ENCODE peak calls at places on chromosomes 3 and 15, in five cellular contexts. One of them, this sample, is unnamed.

GRCh38 chr15:70474682-70475438 is 288.5 kb downstream of the UACA start:
- DNase-seq in astrocyte: peak; percentile 100
- DNase-seq in SK-N-SH: no peak
- DNase-seq in transverse colon: no peak
- DNase-seq in body of pancreas: no peak
- DNase-seq in this sample: peak; percentile 96

GRCh38 chr15:90860942-90861675 is 7.3 kb upstream of the FURIN start:
- DNase-seq in astrocyte: peak; percentile 74
- DNase-seq in SK-N-SH: no peak
- DNase-seq in transverse colon: no peak
- DNase-seq in body of pancreas: no peak
- DNase-seq in this sample: peak; percentile 99

GRCh38 chr3:13479332-13479581 is 849 bp upstream of the HDAC11 start:
- DNase-seq in astrocyte: peak; percentile 10
- DNase-seq in SK-N-SH: peak; percentile 59
- DNase-seq in transverse colon: no peak
- DNase-seq in body of pancreas: peak; percentile 55
- DNase-seq in this sample: no peak

GRCh38 chr3:95148107-95148506 is 1085.2 kb downstream of the NSUN3 start:
- DNase-seq in astrocyte: no peak
- DNase-seq in SK-N-SH: no peak
- DNase-seq in transverse colon: no peak
- DNase-seq in body of pancreas: no peak
- DNase-seq in this sample: no peak

GRCh38 chr3:106728315-106728821 is 648.9 kb upstream of the CCDC54 start:
- DNase-seq in astrocyte: peak; percentile 100
- DNase-seq in SK-N-SH: peak; percentile 3
- DNase-seq in transverse colon: no peak
- DNase-seq in body of pancreas: no peak
- DNase-seq in this sample: no peak

GRCh38 chr15:67188551-67189218 is 65.8 kb downstream of the AAGAB start:
- DNase-seq in astrocyte: peak; percentile 65
- DNase-seq in SK-N-SH: peak; percentile 83
- DNase-seq in transverse colon: no peak
- DNase-seq in body of pancreas: no peak
- DNase-seq in this sample: no peak

GRCh38 chr15:73753250-73754130 is at the start of gene INSYN1:
- DNase-seq in astrocyte: peak; percentile 23
- DNase-seq in SK-N-SH: peak; percentile 80
- DNase-seq in transverse colon: peak; percentile 16
- DNase-seq in body of pancreas: peak; percentile 31
- DNase-seq in this sample: no peak

GRCh38 chr3:89560546-89560945 is 453.1 kb downstream of the EPHA3 start:
- DNase-seq in astrocyte: peak; percentile 92
- DNase-seq in SK-N-SH: no peak
- DNase-seq in transverse colon: no peak
- DNase-seq in body of pancreas: no peak
- DNase-seq in this sample: no peak

GRCh38 chr3:2477635-2478034 is 379.0 kb downstream of the CNTN4 start:
- DNase-seq in astrocyte: no peak
- DNase-seq in SK-N-SH: no peak
- DNase-seq in transverse colon: no peak
- DNase-seq in body of pancreas: no peak
- DNase-seq in this sample: no peak

GRCh38 chr3:127629462-127630403 is 748 bp downstream of the PODXL2 start:
- DNase-seq in astrocyte: no peak
- DNase-seq in SK-N-SH: peak; percentile 54
- DNase-seq in transverse colon: peak; percentile 49
- DNase-seq in body of pancreas: peak; percentile 19
- DNase-seq in this sample: no peak

GRCh38 chr3:59412506-59412905 is 362.7 kb upstream of the CFAP20DC start:
- DNase-seq in astrocyte: peak; percentile 16
- DNase-seq in SK-N-SH: no peak
- DNase-seq in transverse colon: no peak
- DNase-seq in body of pancreas: no peak
- DNase-seq in this sample: no peak

GRCh38 chr15:71355268-71355667 is 240.0 kb downstream of the THSD4 start:
- DNase-seq in astrocyte: no peak
- DNase-seq in SK-N-SH: no peak
- DNase-seq in transverse colon: no peak
- DNase-seq in body of pancreas: no peak
- DNase-seq in this sample: no peak

GRCh38 chr15:40985541-40986330 is 32.5 kb downstream of the CHAC1 start:
- DNase-seq in astrocyte: peak; percentile 39
- DNase-seq in SK-N-SH: no peak
- DNase-seq in transverse colon: no peak
- DNase-seq in body of pancreas: no peak
- DNase-seq in this sample: no peak

GRCh38 chr3:47512416-47513124 is 942 bp downstream of the ELP6 start:
- DNase-seq in astrocyte: no peak
- DNase-seq in SK-N-SH: peak; percentile 55
- DNase-seq in transverse colon: peak; percentile 23
- DNase-seq in body of pancreas: peak; percentile 33
- DNase-seq in this sample: no peak

GRCh38 chr3:29067014-29067413 is 213.9 kb upstream of the RBMS3 start:
- DNase-seq in astrocyte: peak; percentile 35
- DNase-seq in SK-N-SH: no peak
- DNase-seq in transverse colon: no peak
- DNase-seq in body of pancreas: no peak
- DNase-seq in this sample: no peak

DNA sequence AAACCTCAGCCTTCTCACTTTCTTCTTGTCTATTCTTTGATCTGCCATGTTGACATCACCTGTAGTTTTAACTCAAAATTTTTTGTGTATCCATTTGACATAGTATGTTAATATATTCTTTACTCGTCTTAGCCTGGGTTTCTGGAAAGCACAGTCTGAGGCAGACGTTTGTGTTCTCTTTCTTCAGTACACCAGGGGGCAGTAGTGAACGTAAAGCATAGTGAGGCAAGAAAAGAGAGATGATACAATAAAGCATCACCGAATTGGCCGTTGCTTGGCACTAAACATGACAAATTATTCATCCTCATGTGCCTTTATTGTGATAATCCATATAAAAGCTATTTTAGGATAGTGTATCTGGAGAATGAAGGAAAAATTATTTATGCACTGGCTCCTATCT is 141.0 kb upstream of the MYRIP start:
- DNase-seq in astrocyte: peak; percentile 20
- DNase-seq in SK-N-SH: peak; percentile 38
- DNase-seq in transverse colon: no peak
- DNase-seq in body of pancreas: no peak
- DNase-seq in this sample: peak; percentile 28
- TF ChIP-seq CTCF in astrocyte: peak; percentile 47
- TF ChIP-seq CTCF in SK-N-SH: peak; percentile 78
- TF ChIP-seq CTCF in transverse colon: peak; percentile 43
- TF ChIP-seq CTCF in body of pancreas: peak; percentile 59
- TF ChIP-seq CTCF in this sample: peak; percentile 81

DNA sequence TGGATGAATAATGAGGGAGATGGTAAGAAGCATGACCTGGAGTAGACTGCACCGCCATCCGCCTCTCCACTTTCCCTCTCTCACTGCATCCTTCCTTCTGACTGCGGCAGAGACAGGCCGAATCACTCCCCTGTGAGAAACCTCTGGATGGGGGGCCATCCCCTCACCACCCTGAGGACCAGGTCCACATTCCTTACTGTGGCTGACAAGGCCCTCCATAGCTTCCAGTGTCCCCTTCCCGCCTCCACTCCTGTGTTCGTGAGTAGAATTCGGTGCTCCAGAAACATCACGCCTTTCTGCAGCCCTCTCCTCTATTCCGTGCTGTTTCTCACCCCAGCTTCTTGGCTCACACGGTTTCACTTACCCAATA is 2.8 kb downstream of the PIGZ start:
- DNase-seq in astrocyte: no peak
- DNase-seq in SK-N-SH: no peak
- DNase-seq in transverse colon: no peak
- DNase-seq in body of pancreas: no peak
- DNase-seq in this sample: no peak
- H3K4me3 ChIP-seq in astrocyte: no peak overlapping the region
- H3K4me3 ChIP-seq in SK-N-SH: no peak overlapping the region
- H3K4me3 ChIP-seq in transverse colon: no peak overlapping the region
- H3K4me3 ChIP-seq in body of pancreas: no peak overlapping the region
- H3K4me3 ChIP-seq in this sample: no peak overlapping the region

GRCh38 chr3:167184511-167184910 is 195.6 kb downstream of the ZBBX start:
- DNase-seq in astrocyte: no peak
- DNase-seq in SK-N-SH: no peak
- DNase-seq in transverse colon: no peak
- DNase-seq in body of pancreas: no peak
- DNase-seq in this sample: no peak
- TF ChIP-seq CTCF in astrocyte: no peak
- TF ChIP-seq CTCF in SK-N-SH: peak; percentile 26
- TF ChIP-seq CTCF in transverse colon: no peak
- TF ChIP-seq CTCF in body of pancreas: no peak
- TF ChIP-seq CTCF in this sample: peak; percentile 31

DNA sequence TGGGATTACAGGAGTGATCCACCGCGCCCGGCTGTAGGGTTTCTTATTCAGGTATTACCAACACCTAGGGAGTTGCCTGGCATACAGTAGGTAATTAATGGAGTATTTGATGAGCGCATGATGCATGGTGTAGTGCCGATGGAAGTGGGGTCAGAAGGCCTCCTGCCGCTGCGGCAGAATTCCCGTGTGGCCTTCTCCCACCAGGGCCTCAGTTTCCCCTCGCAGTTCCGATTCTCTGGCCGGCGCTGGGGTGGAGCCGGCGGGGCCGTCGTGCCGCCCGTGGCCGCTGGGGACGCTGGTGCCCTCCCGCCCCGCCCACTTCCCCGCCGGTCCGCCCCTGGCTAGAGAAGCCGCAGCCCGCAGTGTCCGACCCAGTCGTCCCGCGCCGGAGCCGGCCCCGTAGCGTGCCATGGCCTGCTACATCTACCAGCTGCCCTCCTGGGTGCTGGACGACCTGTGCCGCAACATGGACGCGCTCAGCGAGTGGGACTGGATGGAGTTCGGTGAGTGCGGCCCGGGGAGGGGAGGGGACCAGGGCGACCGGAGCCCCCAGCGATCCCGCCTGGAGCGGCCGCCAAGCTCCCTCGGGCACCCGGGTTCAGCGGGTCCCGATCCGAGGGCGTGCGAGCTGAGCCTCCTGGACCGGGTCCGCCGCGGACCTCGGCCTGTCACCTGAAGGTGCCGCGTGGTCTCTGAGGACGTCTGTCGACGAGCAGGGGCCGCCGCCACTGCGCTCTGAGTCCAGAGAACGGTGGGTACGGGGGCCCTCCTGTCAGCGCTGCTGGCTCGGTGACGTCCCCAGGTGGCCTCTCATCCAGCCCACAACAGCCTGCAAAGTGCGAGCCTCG is at the start of gene IRAK2:
- DNase-seq in astrocyte: peak; percentile 25
- DNase-seq in SK-N-SH: peak; percentile 94
- DNase-seq in transverse colon: peak; percentile 80
- DNase-seq in body of pancreas: peak; percentile 71
- DNase-seq in this sample: peak; percentile 4
- H3K4me3 ChIP-seq in astrocyte: peak within 1 kb of the TSS; percentile 85
- H3K4me3 ChIP-seq in SK-N-SH: peak within 1 kb of the TSS; percentile 70
- H3K4me3 ChIP-seq in transverse colon: peak within 1 kb of the TSS; percentile 83
- H3K4me3 ChIP-seq in body of pancreas: peak within 1 kb of the TSS; percentile 81
- H3K4me3 ChIP-seq in this sample: peak within 1 kb of the TSS; percentile 68

GRCh38 chr3:175422744-175423143 is 563.6 kb downstream of the NAALADL2 start:
- DNase-seq in astrocyte: no peak
- DNase-seq in SK-N-SH: no peak
- DNase-seq in transverse colon: no peak
- DNase-seq in body of pancreas: no peak
- DNase-seq in this sample: no peak
- TF ChIP-seq CTCF in astrocyte: no peak
- TF ChIP-seq CTCF in SK-N-SH: no peak
- TF ChIP-seq CTCF in transverse colon: no peak
- TF ChIP-seq CTCF in body of pancreas: no peak
- TF ChIP-seq CTCF in this sample: no peak

DNA sequence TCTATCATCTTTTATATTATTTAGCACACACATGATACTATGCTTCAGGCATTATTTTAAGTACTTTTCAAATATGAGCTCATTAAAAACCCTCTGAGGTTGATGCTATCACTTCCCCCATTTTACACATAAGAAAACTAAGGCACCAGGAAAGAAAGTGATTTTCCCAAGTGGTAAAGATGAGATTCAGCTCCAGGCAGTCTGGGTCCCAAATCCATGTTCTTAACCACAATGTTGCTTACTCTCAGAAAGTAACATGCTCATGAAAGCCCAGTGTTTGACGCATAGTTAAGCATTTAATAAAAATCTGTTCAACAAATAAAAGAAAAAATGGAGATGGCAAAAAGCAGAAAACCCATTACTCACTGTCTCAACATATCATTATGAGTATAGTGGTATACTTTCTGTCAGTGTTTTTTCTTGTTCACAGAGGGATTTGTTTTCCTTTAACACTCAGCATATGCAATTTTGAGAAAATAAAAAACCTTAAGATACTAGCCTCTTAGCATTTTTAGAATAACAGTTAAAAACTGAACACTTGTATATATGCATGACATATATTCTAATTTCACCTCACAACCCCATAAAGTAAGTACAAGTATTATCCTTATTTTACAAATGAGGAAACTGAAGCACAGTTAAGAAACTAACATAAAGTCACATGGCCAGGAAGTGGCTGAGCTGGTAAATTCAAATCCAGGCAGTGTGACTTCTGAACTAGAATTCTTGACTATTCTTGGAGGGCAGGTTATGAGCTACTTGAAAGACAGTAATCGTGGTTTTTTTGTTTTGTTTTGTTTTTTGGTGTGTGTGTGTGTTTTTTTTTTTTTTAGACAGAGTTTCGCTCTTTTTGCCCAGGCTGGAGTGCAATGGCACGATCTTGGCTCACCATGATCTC is 10.4 kb downstream of the PEAK1 start:
- DNase-seq in astrocyte: no peak
- DNase-seq in SK-N-SH: no peak
- DNase-seq in transverse colon: no peak
- DNase-seq in body of pancreas: no peak
- DNase-seq in this sample: no peak
- H3K4me3 ChIP-seq in astrocyte: no peak overlapping the region
- H3K4me3 ChIP-seq in SK-N-SH: no peak overlapping the region
- H3K4me3 ChIP-seq in transverse colon: no peak overlapping the region
- H3K4me3 ChIP-seq in body of pancreas: no peak overlapping the region
- H3K4me3 ChIP-seq in this sample: no peak overlapping the region

GRCh38 chr3:153768559-153769469 is 352.4 kb upstream of the ARHGEF26 start:
- DNase-seq in astrocyte: peak; percentile 39
- DNase-seq in SK-N-SH: peak; percentile 40
- DNase-seq in transverse colon: peak; percentile 39
- DNase-seq in body of pancreas: peak; percentile 21
- DNase-seq in this sample: peak; percentile 52
- TF ChIP-seq CTCF in astrocyte: peak; percentile 82
- TF ChIP-seq CTCF in SK-N-SH: peak; percentile 80
- TF ChIP-seq CTCF in transverse colon: peak; percentile 87
- TF ChIP-seq CTCF in body of pancreas: peak; percentile 77
- TF ChIP-seq CTCF in this sample: peak; percentile 94